ENCODE peak calls at places on chromosomes 7 and 10, in seven cellular contexts. O is HepG2, W is A549, A is breast epithelium, J is mammary epithelial cell, R is HCT116, S is ovary. C is an unnamed sample.

GRCh38 chr7:96728139-96728538 is 18.5 kb upstream of the SEM1 start:
- DNase-seq in J (peak), W (no peak), A (no peak), O (no peak), R (no peak), S (no peak), C (peak)

GRCh38 chr7:157579425-157579824 is 242.6 kb downstream of the DNAJB6 start:
- DNase-seq in J (no peak), S (no peak), A (no peak), R (no peak), O (no peak), W (no peak), C (no peak)

GRCh38 chr10:132933308-132934042 is 8.9 kb downstream of the CFAP46 start:
- DNase-seq in A (no peak), J (no peak), W (no peak), S (no peak), R (no peak), O (no peak), C (no peak)

GRCh38 chr10:46524471-46525176 is 31.8 kb downstream of the GPRIN2 start:
- DNase-seq in A (peak), W (peak), R (peak), S (peak), J (peak), O (no peak), C (no peak)

GRCh38 chr10:99941942-99942835 is 67.6 kb downstream of the DNMBP start:
- DNase-seq in O (no peak), W (no peak), J (no peak), A (no peak), R (no peak), S (peak), C (no peak)

GRCh38 chr7:18356195-18356645 is 139.3 kb upstream of the HDAC9 start:
- DNase-seq in A (no peak), J (peak), S (no peak), W (peak), R (peak), O (peak), C (no peak)

GRCh38 chr7:54394877-54395276 is 147.3 kb upstream of the VSTM2A start:
- DNase-seq in R (no peak), J (peak), O (no peak), A (no peak), S (no peak), W (no peak), C (peak)

GRCh38 chr10:129707406-129708388 is 240.7 kb downstream of the MGMT start:
- DNase-seq in S (no peak), A (no peak), W (no peak), O (no peak), J (no peak), R (no peak), C (no peak)

GRCh38 chr7:22629056-22629455 is 97.9 kb upstream of the IL6 start:
- DNase-seq in S (no peak), W (no peak), J (no peak), O (no peak), A (no peak), R (no peak), C (no peak)

GRCh38 chr7:55192718-55193117 is 172.4 kb upstream of the LANCL2 start:
- DNase-seq in J (peak), O (no peak), R (no peak), W (no peak), S (no peak), A (no peak), C (no peak)

GRCh38 chr10:124736491-124737136 is 7.6 kb downstream of the FAM53B start:
- DNase-seq in A (no peak), W (no peak), O (peak), R (no peak), J (peak), S (peak), C (no peak)

GRCh38 chr7:27920281-27920946 is 180.5 kb downstream of the TAX1BP1 start:
- DNase-seq in J (no peak), S (no peak), R (no peak), O (no peak), A (no peak), W (no peak), C (no peak)

GRCh38 chr10:44968101-44968886 is 8.7 kb downstream of the RASSF4 start:
- DNase-seq in J (no peak), O (no peak), W (no peak), S (no peak), R (no peak), A (no peak), C (no peak)

GRCh38 chr10:67815571-67816059 is 22.4 kb downstream of the DNAJC12 start:
- DNase-seq in J (no peak), W (peak), S (no peak), O (no peak), A (no peak), R (no peak), C (peak)

GRCh38 chr10:103714232-103714891 is 141.0 kb downstream of the SH3PXD2A start:
- DNase-seq in A (no peak), J (no peak), O (peak), S (no peak), R (no peak), W (no peak), C (no peak)

GRCh38 chr7:46775776-46776175 is 806.1 kb downstream of the TNS3 start:
- DNase-seq in J (no peak), O (no peak), W (no peak), R (no peak), A (no peak), S (no peak), C (no peak)

GRCh38 chr10:123552760-123553554 is 113.2 kb upstream of the GPR26 start:
- DNase-seq in J (no peak), R (no peak), S (no peak), W (no peak), A (no peak), O (no peak), C (no peak)

GRCh38 chr10:31064334-31064733 is 32.7 kb upstream of the ZNF438 start:
- DNase-seq in J (peak), O (no peak), R (no peak), A (no peak), S (no peak), W (no peak), C (no peak)

GRCh38 chr7:32219416-32219815 is 149.2 kb upstream of the PDE1C start:
- DNase-seq in A (no peak), R (no peak), J (no peak), W (no peak), O (no peak), S (no peak), C (no peak)

GRCh38 chr10:48290286-48290685 is 15.8 kb upstream of the FRMPD2 start:
- DNase-seq in S (no peak), R (no peak), W (no peak), A (no peak), O (no peak), J (no peak), C (no peak)

GRCh38 chr10:14263041-14263440 is 67.7 kb downstream of the FRMD4A start:
- DNase-seq in R (no peak), O (no peak), A (no peak), W (no peak), J (no peak), S (no peak), C (no peak)

GRCh38 chr7:43170571-43170970 is 58.1 kb downstream of the HECW1 start:
- DNase-seq in J (no peak), R (no peak), W (no peak), A (no peak), O (no peak), S (no peak), C (no peak)

GRCh38 chr7:25117226-25118047 is 7.6 kb downstream of the CYCS start:
- DNase-seq in A (no peak), R (no peak), J (no peak), O (peak), W (no peak), S (no peak), C (no peak)

GRCh38 chr7:351681-352480 is 61.9 kb downstream of the FOXL3 start:
- DNase-seq in J (no peak), S (no peak), A (no peak), O (no peak), R (no peak), W (no peak), C (no peak)

GRCh38 chr7:2541291-2542010 is 13.9 kb downstream of the BRAT1 start:
- DNase-seq in R (no peak), J (no peak), O (no peak), W (no peak), A (no peak), S (peak), C (no peak)

GRCh38 chr10:120580651-120581259 is 123.7 kb downstream of the PLPP4 start:
- DNase-seq in W (no peak), O (no peak), J (no peak), R (no peak), A (no peak), S (no peak), C (no peak)

GRCh38 chr7:133824123-133824522 is 303.0 kb upstream of the LRGUK start:
- DNase-seq in A (no peak), J (no peak), W (no peak), O (no peak), S (no peak), R (no peak), C (no peak)

GRCh38 chr7:100000239-100000638 is 15.2 kb upstream of the ZKSCAN1 start:
- DNase-seq in S (peak), O (no peak), W (no peak), R (no peak), J (no peak), A (no peak), C (no peak)

GRCh38 chr7:99992330-99993037 is 16.7 kb upstream of the AZGP1 start:
- DNase-seq in A (no peak), R (no peak), J (no peak), O (no peak), S (no peak), W (no peak), C (no peak)

GRCh38 chr7:99994819-99995218 is 19.0 kb upstream of the AZGP1 start:
- DNase-seq in A (no peak), J (no peak), R (no peak), O (no peak), W (no peak), S (no peak), C (no peak)

GRCh38 chr7:99997545-99998137 is 17.8 kb upstream of the ZKSCAN1 start:
- DNase-seq in W (no peak), A (peak), R (no peak), S (peak), O (peak), J (no peak), C (no peak)

GRCh38 chr7:99996755-99997544 is 18.4 kb upstream of the ZKSCAN1 start:
- DNase-seq in J (no peak), A (no peak), R (no peak), O (no peak), S (no peak), W (no peak), C (no peak)
- H3K27ac ChIP-seq in J (no peak), A (peak), R (no peak), O (peak), S (no peak), W (no peak), C (no peak)

GRCh38 chr10:33326897-33327296 is 7.6 kb downstream of the NRP1 start:
- DNase-seq in W (no peak), A (no peak), S (no peak), R (no peak), J (no peak), O (no peak), C (no peak)
- H3K27ac ChIP-seq in W (peak), A (no peak), S (no peak), R (no peak), J (no peak), O (no peak), C (no peak)

GRCh38 chr7:139830779-139831498 is 1.9 kb downstream of the TBXAS1 start:
- DNase-seq in J (no peak), S (no peak), R (no peak), W (no peak), O (no peak), A (no peak), C (no peak)
- H3K27ac ChIP-seq in J (no peak), S (no peak), R (no peak), W (peak), O (no peak), A (no peak), C (no peak)

GRCh38 chr7:79361214-79361613 is 92.3 kb downstream of the MAGI2 start:
- DNase-seq in A (no peak), R (peak), S (no peak), W (no peak), J (peak), O (no peak), C (no peak)
- H3K27ac ChIP-seq in A (no peak), R (no peak), S (no peak), W (no peak), J (no peak), O (no peak), C (no peak)

GRCh38 chr10:70906953-70907618 is 18.7 kb upstream of the PCBD1 start:
- DNase-seq in R (no peak), J (no peak), W (no peak), O (no peak), A (no peak), S (peak), C (no peak)

GRCh38 chr10:70906031-70906804 is 17.9 kb upstream of the PCBD1 start:
- DNase-seq in W (no peak), A (no peak), J (no peak), R (no peak), O (no peak), S (peak), C (no peak)

GRCh38 chr10:70909326-70909935 is 21.1 kb upstream of the PCBD1 start:
- DNase-seq in O (no peak), S (peak), R (no peak), J (no peak), A (no peak), W (no peak), C (no peak)

GRCh38 chr10:70908426-70909296 is 20.3 kb upstream of the PCBD1 start:
- DNase-seq in W (no peak), J (no peak), S (peak), R (no peak), A (no peak), O (no peak), C (no peak)

GRCh38 chr10:70907619-70908425 is 19.5 kb upstream of the PCBD1 start:
- DNase-seq in J (no peak), W (no peak), A (no peak), S (peak), R (no peak), O (no peak), C (no peak)
- H3K27ac ChIP-seq in J (no peak), W (no peak), A (no peak), S (no peak), R (no peak), O (no peak), C (no peak)

DNA sequence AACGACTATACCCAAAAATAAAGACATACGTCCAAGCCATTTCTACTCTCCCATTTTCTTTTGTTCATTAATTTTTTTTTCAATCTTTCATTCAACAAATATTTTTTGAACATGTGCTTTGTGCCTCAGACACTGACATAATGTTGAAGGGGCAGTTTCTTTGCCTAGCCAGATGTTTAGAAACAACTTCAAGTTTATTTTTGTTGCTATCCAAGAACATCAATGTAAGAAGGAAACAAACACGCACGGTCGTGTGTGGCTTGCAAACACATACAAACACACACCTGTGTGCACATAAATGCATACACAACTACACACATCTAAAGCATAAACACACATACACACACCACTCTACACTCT is 39.9 kb downstream of the BTBD16 start:
- DNase-seq in J (no peak), O (no peak), R (no peak), W (no peak), S (no peak), A (no peak), C (no peak)
- H3K27ac ChIP-seq in J (no peak), O (peak), R (no peak), W (peak), S (no peak), A (no peak), C (no peak)

GRCh38 chr10:131860806-131861440 is 39.9 kb upstream of the PPP2R2D start:
- DNase-seq in S (peak), J (no peak), W (no peak), R (no peak), A (peak), O (no peak), C (no peak)
- H3K27ac ChIP-seq in S (no peak), J (no peak), W (no peak), R (no peak), A (no peak), O (no peak), C (no peak)

GRCh38 chr7:99730992-99731391 is 4.0 kb downstream of the CYP3A7 start:
- DNase-seq in J (no peak), S (no peak), A (no peak), O (no peak), R (no peak), W (no peak), C (no peak)

GRCh38 chr7:99729501-99730261 is 5.3 kb downstream of the CYP3A7 start:
- DNase-seq in R (no peak), W (no peak), A (no peak), S (no peak), O (peak), J (peak), C (peak)

GRCh38 chr7:99730262-99730810 is 4.7 kb downstream of the CYP3A7 start:
- DNase-seq in R (no peak), S (no peak), J (no peak), A (no peak), O (peak), W (no peak), C (no peak)

GRCh38 chr7:99731638-99732374 is 3.2 kb downstream of the CYP3A7 start:
- DNase-seq in S (no peak), R (no peak), J (no peak), A (no peak), O (no peak), W (no peak), C (no peak)

GRCh38 chr7:99728615-99729014 is 6.4 kb downstream of the CYP3A7 start:
- DNase-seq in W (no peak), S (no peak), A (no peak), R (no peak), O (no peak), J (no peak), C (no peak)
- H3K27ac ChIP-seq in W (no peak), S (no peak), A (peak), R (no peak), O (peak), J (peak), C (peak)

GRCh38 chr10:11142809-11143208 is 125.1 kb downstream of the CELF2 start:
- DNase-seq in W (no peak), O (no peak), S (no peak), J (no peak), R (no peak), A (no peak), C (no peak)

GRCh38 chr10:11143240-11143639 is 125.6 kb downstream of the CELF2 start:
- DNase-seq in A (no peak), S (no peak), J (no peak), W (no peak), O (no peak), R (no peak), C (no peak)

GRCh38 chr10:11145498-11145855 is 127.8 kb downstream of the CELF2 start:
- DNase-seq in A (no peak), R (no peak), J (no peak), O (no peak), S (no peak), W (no peak), C (no peak)

GRCh38 chr10:11146402-11147171 is 128.9 kb downstream of the CELF2 start:
- DNase-seq in A (no peak), W (no peak), R (no peak), S (no peak), J (no peak), O (no peak), C (no peak)

GRCh38 chr10:11144626-11145497 is 127.2 kb downstream of the CELF2 start:
- DNase-seq in S (no peak), J (no peak), A (no peak), R (no peak), O (no peak), W (no peak), C (no peak)
- H3K27ac ChIP-seq in S (no peak), J (no peak), A (no peak), R (no peak), O (no peak), W (no peak), C (no peak)

GRCh38 chr10:114629824-114630430 is 28.1 kb downstream of the ABLIM1 start:
- DNase-seq in O (no peak), S (no peak), J (no peak), W (no peak), A (no peak), R (no peak), C (no peak)

GRCh38 chr10:114631090-114631677 is 26.9 kb downstream of the ABLIM1 start:
- DNase-seq in R (no peak), O (no peak), S (no peak), W (no peak), A (no peak), J (no peak), C (no peak)

GRCh38 chr10:114628106-114628505 is 30.0 kb downstream of the ABLIM1 start:
- DNase-seq in W (no peak), J (no peak), S (no peak), R (no peak), O (no peak), A (no peak), C (no peak)

GRCh38 chr10:114626841-114627240 is 31.2 kb downstream of the ABLIM1 start:
- DNase-seq in W (no peak), S (no peak), A (no peak), O (no peak), R (no peak), J (peak), C (no peak)

DNA sequence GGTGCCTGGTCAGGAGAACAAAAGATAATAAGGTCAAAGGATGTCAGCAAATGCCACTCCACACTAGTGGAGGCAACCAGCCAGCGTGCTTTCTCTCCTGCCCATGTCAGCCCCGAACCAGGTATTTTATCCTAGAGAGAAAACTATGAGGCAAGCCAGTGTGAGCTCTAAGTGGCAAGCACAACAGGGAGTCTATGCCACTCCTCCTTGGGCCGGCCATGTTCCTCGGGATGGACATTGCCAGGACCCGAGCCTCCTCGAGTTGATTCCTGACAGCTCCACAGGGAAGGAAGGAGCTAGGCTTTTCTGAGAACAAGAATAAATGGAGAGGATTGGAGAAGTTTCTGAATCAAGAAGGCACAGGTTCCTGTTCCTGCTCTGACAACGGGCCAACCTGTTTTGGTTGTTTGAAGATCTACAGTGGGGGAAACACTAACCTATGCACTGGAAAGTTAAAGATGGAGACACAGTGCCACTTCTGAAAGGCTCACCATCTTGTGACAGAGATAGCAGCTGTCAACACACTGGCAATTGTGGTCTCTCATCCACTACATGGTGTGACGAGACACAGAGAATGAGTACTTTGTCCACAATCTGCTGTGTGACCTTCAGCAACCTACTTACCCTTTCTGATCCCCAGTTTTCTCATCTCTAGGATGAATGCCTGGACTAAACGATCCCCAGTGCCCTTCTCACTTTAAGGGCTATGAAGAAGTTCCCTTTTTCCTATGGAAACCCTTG is 28.8 kb downstream of the ABLIM1 start:
- DNase-seq in S (no peak), R (no peak), J (no peak), W (no peak), O (no peak), A (no peak), C (no peak)
- H3K27ac ChIP-seq in S (no peak), R (no peak), J (no peak), W (peak), O (no peak), A (no peak), C (no peak)